ENCODE peak calls at places on chromosomes 2 and 18, in five cellular contexts. One of them, this sample, is unnamed.

GRCh38 chr18:47545613-47546012 is 294.2 kb upstream of the SKOR2 start:
- DNase-seq in left colon: no peak
- DNase-seq in stimulated activated CD4-positive, alpha-beta T cell treated with anti-CD3 and anti-CD28 coated beads, Interleukin-15, amount 100 ng/mL, for 24 hours: no peak
- DNase-seq in cardiac muscle cell: no peak
- DNase-seq in posterior cingulate gyrus: no peak
- DNase-seq in this sample: no peak

GRCh38 chr2:12457831-12458230 is 258.9 kb upstream of the TRIB2 start:
- DNase-seq in left colon: no peak
- DNase-seq in stimulated activated CD4-positive, alpha-beta T cell treated with anti-CD3 and anti-CD28 coated beads, Interleukin-15, amount 100 ng/mL, for 24 hours: no peak
- DNase-seq in cardiac muscle cell: no peak
- DNase-seq in posterior cingulate gyrus: no peak
- DNase-seq in this sample: no peak

GRCh38 chr2:219709261-219709867 is 81.9 kb downstream of the SLC4A3 start:
- DNase-seq in left colon: no peak
- DNase-seq in stimulated activated CD4-positive, alpha-beta T cell treated with anti-CD3 and anti-CD28 coated beads, Interleukin-15, amount 100 ng/mL, for 24 hours: no peak
- DNase-seq in cardiac muscle cell: no peak
- DNase-seq in posterior cingulate gyrus: no peak
- DNase-seq in this sample: no peak

GRCh38 chr2:109350526-109350925 is 221.5 kb downstream of the SH3RF3 start:
- DNase-seq in left colon: no peak
- DNase-seq in stimulated activated CD4-positive, alpha-beta T cell treated with anti-CD3 and anti-CD28 coated beads, Interleukin-15, amount 100 ng/mL, for 24 hours: no peak
- DNase-seq in cardiac muscle cell: no peak
- DNase-seq in posterior cingulate gyrus: no peak
- DNase-seq in this sample: no peak

GRCh38 chr2:206011795-206012194 is 74.2 kb downstream of the INO80D start:
- DNase-seq in left colon: no peak
- DNase-seq in stimulated activated CD4-positive, alpha-beta T cell treated with anti-CD3 and anti-CD28 coated beads, Interleukin-15, amount 100 ng/mL, for 24 hours: no peak
- DNase-seq in cardiac muscle cell: no peak
- DNase-seq in posterior cingulate gyrus: no peak
- DNase-seq in this sample: no peak

GRCh38 chr2:241069821-241070281 is 32.2 kb downstream of the MTERF4 start:
- DNase-seq in left colon: no peak
- DNase-seq in stimulated activated CD4-positive, alpha-beta T cell treated with anti-CD3 and anti-CD28 coated beads, Interleukin-15, amount 100 ng/mL, for 24 hours: no peak
- DNase-seq in cardiac muscle cell: no peak
- DNase-seq in posterior cingulate gyrus: peak
- DNase-seq in this sample: no peak

GRCh38 chr18:70333316-70333715 is 44.5 kb downstream of the SOCS6 start:
- DNase-seq in left colon: no peak
- DNase-seq in stimulated activated CD4-positive, alpha-beta T cell treated with anti-CD3 and anti-CD28 coated beads, Interleukin-15, amount 100 ng/mL, for 24 hours: no peak
- DNase-seq in cardiac muscle cell: no peak
- DNase-seq in posterior cingulate gyrus: no peak
- DNase-seq in this sample: no peak

GRCh38 chr2:202164409-202164808 is 74.0 kb downstream of the SUMO1 start:
- DNase-seq in left colon: no peak
- DNase-seq in stimulated activated CD4-positive, alpha-beta T cell treated with anti-CD3 and anti-CD28 coated beads, Interleukin-15, amount 100 ng/mL, for 24 hours: no peak
- DNase-seq in cardiac muscle cell: peak
- DNase-seq in posterior cingulate gyrus: no peak
- DNase-seq in this sample: no peak

GRCh38 chr2:112814278-112814677 is 22.3 kb downstream of the IL1B start:
- DNase-seq in left colon: no peak
- DNase-seq in stimulated activated CD4-positive, alpha-beta T cell treated with anti-CD3 and anti-CD28 coated beads, Interleukin-15, amount 100 ng/mL, for 24 hours: no peak
- DNase-seq in cardiac muscle cell: peak
- DNase-seq in posterior cingulate gyrus: no peak
- DNase-seq in this sample: no peak

GRCh38 chr2:231337807-231338759 is 57.4 kb upstream of the B3GNT7 start:
- DNase-seq in left colon: no peak
- DNase-seq in stimulated activated CD4-positive, alpha-beta T cell treated with anti-CD3 and anti-CD28 coated beads, Interleukin-15, amount 100 ng/mL, for 24 hours: no peak
- DNase-seq in cardiac muscle cell: no peak
- DNase-seq in posterior cingulate gyrus: no peak
- DNase-seq in this sample: no peak

GRCh38 chr2:183081908-183082307 is 3.4 kb downstream of the DUSP19 start:
- DNase-seq in left colon: no peak
- DNase-seq in stimulated activated CD4-positive, alpha-beta T cell treated with anti-CD3 and anti-CD28 coated beads, Interleukin-15, amount 100 ng/mL, for 24 hours: no peak
- DNase-seq in cardiac muscle cell: peak
- DNase-seq in posterior cingulate gyrus: peak
- DNase-seq in this sample: no peak

GRCh38 chr18:56196495-56197225 is 441.7 kb downstream of the TXNL1 start:
- DNase-seq in left colon: no peak
- DNase-seq in stimulated activated CD4-positive, alpha-beta T cell treated with anti-CD3 and anti-CD28 coated beads, Interleukin-15, amount 100 ng/mL, for 24 hours: no peak
- DNase-seq in cardiac muscle cell: peak
- DNase-seq in posterior cingulate gyrus: no peak
- DNase-seq in this sample: no peak

GRCh38 chr18:58247363-58247834 is 203.4 kb downstream of the NEDD4L start:
- DNase-seq in left colon: no peak
- DNase-seq in stimulated activated CD4-positive, alpha-beta T cell treated with anti-CD3 and anti-CD28 coated beads, Interleukin-15, amount 100 ng/mL, for 24 hours: no peak
- DNase-seq in cardiac muscle cell: peak
- DNase-seq in posterior cingulate gyrus: peak
- DNase-seq in this sample: no peak

GRCh38 chr2:239629936-239630617 is 229.3 kb upstream of the HDAC4 start:
- DNase-seq in left colon: no peak
- DNase-seq in stimulated activated CD4-positive, alpha-beta T cell treated with anti-CD3 and anti-CD28 coated beads, Interleukin-15, amount 100 ng/mL, for 24 hours: no peak
- DNase-seq in cardiac muscle cell: peak
- DNase-seq in posterior cingulate gyrus: no peak
- DNase-seq in this sample: no peak

GRCh38 chr2:100934504-100935371 is 67.4 kb upstream of the RPL31 start:
- DNase-seq in left colon: no peak
- DNase-seq in stimulated activated CD4-positive, alpha-beta T cell treated with anti-CD3 and anti-CD28 coated beads, Interleukin-15, amount 100 ng/mL, for 24 hours: no peak
- DNase-seq in cardiac muscle cell: no peak
- DNase-seq in posterior cingulate gyrus: no peak
- DNase-seq in this sample: no peak

GRCh38 chr2:149058936-149059335 is 20.4 kb downstream of the LYPD6B start:
- DNase-seq in left colon: no peak
- DNase-seq in stimulated activated CD4-positive, alpha-beta T cell treated with anti-CD3 and anti-CD28 coated beads, Interleukin-15, amount 100 ng/mL, for 24 hours: no peak
- DNase-seq in cardiac muscle cell: no peak
- DNase-seq in posterior cingulate gyrus: no peak
- DNase-seq in this sample: no peak

GRCh38 chr18:67919316-67919715 is 402.8 kb upstream of the DSEL start:
- DNase-seq in left colon: no peak
- DNase-seq in stimulated activated CD4-positive, alpha-beta T cell treated with anti-CD3 and anti-CD28 coated beads, Interleukin-15, amount 100 ng/mL, for 24 hours: no peak
- DNase-seq in cardiac muscle cell: no peak
- DNase-seq in posterior cingulate gyrus: no peak
- DNase-seq in this sample: no peak

GRCh38 chr2:179355881-179356280 is 91.2 kb upstream of the SESTD1 start:
- DNase-seq in left colon: no peak
- DNase-seq in stimulated activated CD4-positive, alpha-beta T cell treated with anti-CD3 and anti-CD28 coated beads, Interleukin-15, amount 100 ng/mL, for 24 hours: no peak
- DNase-seq in cardiac muscle cell: peak
- DNase-seq in posterior cingulate gyrus: no peak
- DNase-seq in this sample: no peak

GRCh38 chr2:220745682-220746081 is 826.4 kb downstream of the EPHA4 start:
- DNase-seq in left colon: no peak
- DNase-seq in stimulated activated CD4-positive, alpha-beta T cell treated with anti-CD3 and anti-CD28 coated beads, Interleukin-15, amount 100 ng/mL, for 24 hours: no peak
- DNase-seq in cardiac muscle cell: no peak
- DNase-seq in posterior cingulate gyrus: no peak
- DNase-seq in this sample: no peak

GRCh38 chr2:133836220-133836619 is 268.0 kb upstream of the NCKAP5 start:
- DNase-seq in left colon: no peak
- DNase-seq in stimulated activated CD4-positive, alpha-beta T cell treated with anti-CD3 and anti-CD28 coated beads, Interleukin-15, amount 100 ng/mL, for 24 hours: no peak
- DNase-seq in cardiac muscle cell: no peak
- DNase-seq in posterior cingulate gyrus: no peak
- DNase-seq in this sample: no peak

GRCh38 chr18:4256786-4257417 is 198.2 kb downstream of the DLGAP1 start:
- DNase-seq in left colon: no peak
- DNase-seq in stimulated activated CD4-positive, alpha-beta T cell treated with anti-CD3 and anti-CD28 coated beads, Interleukin-15, amount 100 ng/mL, for 24 hours: no peak
- DNase-seq in cardiac muscle cell: no peak
- DNase-seq in posterior cingulate gyrus: no peak
- DNase-seq in this sample: no peak